ENCODE peak calls at places on chromosomes 7 and 10, in seven cellular contexts. One of them, this sample, is unnamed.

GRCh38 chr10:17453035-17453376 is 1.4 kb downstream of the ST8SIA6 start:
- DNase-seq in renal cortical epithelial cell: no peak
- DNase-seq in mesothelial cell of epicardium: no peak
- DNase-seq in activated T-helper 1 cell treated with anti-CD3 and anti-CD28 coated beads, Interleukin-2, amount 50 U/mL, for 16 hours: no peak
- DNase-seq in GM23338: no peak
- DNase-seq in activated gamma-delta T cell treated with Interleukin-2 at 50 U/mL for 16 hours: no peak
- DNase-seq in astrocyte of the hippocampus: no peak
- DNase-seq in this sample: no peak

GRCh38 chr7:44259547-44260457 is 59.0 kb downstream of the YKT6 start:
- DNase-seq in renal cortical epithelial cell: peak
- DNase-seq in mesothelial cell of epicardium: no peak
- DNase-seq in activated T-helper 1 cell treated with anti-CD3 and anti-CD28 coated beads, Interleukin-2, amount 50 U/mL, for 16 hours: no peak
- DNase-seq in GM23338: no peak
- DNase-seq in activated gamma-delta T cell treated with Interleukin-2 at 50 U/mL for 16 hours: no peak
- DNase-seq in astrocyte of the hippocampus: peak
- DNase-seq in this sample: peak

GRCh38 chr7:138257459-138258193 is 181.4 kb downstream of the AKR1D1 start:
- DNase-seq in renal cortical epithelial cell: no peak
- DNase-seq in mesothelial cell of epicardium: no peak
- DNase-seq in activated T-helper 1 cell treated with anti-CD3 and anti-CD28 coated beads, Interleukin-2, amount 50 U/mL, for 16 hours: no peak
- DNase-seq in GM23338: no peak
- DNase-seq in activated gamma-delta T cell treated with Interleukin-2 at 50 U/mL for 16 hours: no peak
- DNase-seq in astrocyte of the hippocampus: no peak
- DNase-seq in this sample: no peak

GRCh38 chr7:25696565-25696964 is 455.4 kb upstream of the NFE2L3 start:
- DNase-seq in renal cortical epithelial cell: no peak
- DNase-seq in mesothelial cell of epicardium: no peak
- DNase-seq in activated T-helper 1 cell treated with anti-CD3 and anti-CD28 coated beads, Interleukin-2, amount 50 U/mL, for 16 hours: no peak
- DNase-seq in GM23338: no peak
- DNase-seq in activated gamma-delta T cell treated with Interleukin-2 at 50 U/mL for 16 hours: no peak
- DNase-seq in astrocyte of the hippocampus: no peak
- DNase-seq in this sample: no peak

GRCh38 chr7:42617781-42618457 is 294.0 kb downstream of the C7orf25 start:
- DNase-seq in renal cortical epithelial cell: no peak
- DNase-seq in mesothelial cell of epicardium: no peak
- DNase-seq in activated T-helper 1 cell treated with anti-CD3 and anti-CD28 coated beads, Interleukin-2, amount 50 U/mL, for 16 hours: no peak
- DNase-seq in GM23338: peak
- DNase-seq in activated gamma-delta T cell treated with Interleukin-2 at 50 U/mL for 16 hours: no peak
- DNase-seq in astrocyte of the hippocampus: no peak
- DNase-seq in this sample: no peak

GRCh38 chr10:818010-818409 is 113.5 kb downstream of the LARP4B start:
- DNase-seq in renal cortical epithelial cell: no peak
- DNase-seq in mesothelial cell of epicardium: no peak
- DNase-seq in activated T-helper 1 cell treated with anti-CD3 and anti-CD28 coated beads, Interleukin-2, amount 50 U/mL, for 16 hours: no peak
- DNase-seq in GM23338: no peak
- DNase-seq in activated gamma-delta T cell treated with Interleukin-2 at 50 U/mL for 16 hours: no peak
- DNase-seq in astrocyte of the hippocampus: peak
- DNase-seq in this sample: no peak

GRCh38 chr7:27107391-27107900 is 5.0 kb upstream of the HOXA2 start:
- DNase-seq in renal cortical epithelial cell: no peak
- DNase-seq in mesothelial cell of epicardium: no peak
- DNase-seq in activated T-helper 1 cell treated with anti-CD3 and anti-CD28 coated beads, Interleukin-2, amount 50 U/mL, for 16 hours: no peak
- DNase-seq in GM23338: no peak
- DNase-seq in activated gamma-delta T cell treated with Interleukin-2 at 50 U/mL for 16 hours: no peak
- DNase-seq in astrocyte of the hippocampus: peak
- DNase-seq in this sample: no peak

GRCh38 chr7:129644634-129645230 is 33.2 kb downstream of the NRF1 start:
- DNase-seq in renal cortical epithelial cell: peak
- DNase-seq in mesothelial cell of epicardium: no peak
- DNase-seq in activated T-helper 1 cell treated with anti-CD3 and anti-CD28 coated beads, Interleukin-2, amount 50 U/mL, for 16 hours: no peak
- DNase-seq in GM23338: peak
- DNase-seq in activated gamma-delta T cell treated with Interleukin-2 at 50 U/mL for 16 hours: no peak
- DNase-seq in astrocyte of the hippocampus: peak
- DNase-seq in this sample: no peak

GRCh38 chr10:28087675-28088351 is 88.9 kb upstream of the ODAD2 start:
- DNase-seq in renal cortical epithelial cell: peak
- DNase-seq in mesothelial cell of epicardium: no peak
- DNase-seq in activated T-helper 1 cell treated with anti-CD3 and anti-CD28 coated beads, Interleukin-2, amount 50 U/mL, for 16 hours: no peak
- DNase-seq in GM23338: no peak
- DNase-seq in activated gamma-delta T cell treated with Interleukin-2 at 50 U/mL for 16 hours: no peak
- DNase-seq in astrocyte of the hippocampus: no peak
- DNase-seq in this sample: no peak

GRCh38 chr10:92699518-92700272 is 9.9 kb downstream of the HHEX start:
- DNase-seq in renal cortical epithelial cell: no peak
- DNase-seq in mesothelial cell of epicardium: no peak
- DNase-seq in activated T-helper 1 cell treated with anti-CD3 and anti-CD28 coated beads, Interleukin-2, amount 50 U/mL, for 16 hours: no peak
- DNase-seq in GM23338: peak
- DNase-seq in activated gamma-delta T cell treated with Interleukin-2 at 50 U/mL for 16 hours: no peak
- DNase-seq in astrocyte of the hippocampus: peak
- DNase-seq in this sample: no peak

GRCh38 chr7:17682586-17682985 is 257.7 kb downstream of the SNX13 start:
- DNase-seq in renal cortical epithelial cell: no peak
- DNase-seq in mesothelial cell of epicardium: no peak
- DNase-seq in activated T-helper 1 cell treated with anti-CD3 and anti-CD28 coated beads, Interleukin-2, amount 50 U/mL, for 16 hours: no peak
- DNase-seq in GM23338: no peak
- DNase-seq in activated gamma-delta T cell treated with Interleukin-2 at 50 U/mL for 16 hours: no peak
- DNase-seq in astrocyte of the hippocampus: no peak
- DNase-seq in this sample: no peak

GRCh38 chr7:1493571-1493970 is 10.6 kb downstream of the INTS1 start:
- DNase-seq in renal cortical epithelial cell: no peak
- DNase-seq in mesothelial cell of epicardium: no peak
- DNase-seq in activated T-helper 1 cell treated with anti-CD3 and anti-CD28 coated beads, Interleukin-2, amount 50 U/mL, for 16 hours: no peak
- DNase-seq in GM23338: no peak
- DNase-seq in activated gamma-delta T cell treated with Interleukin-2 at 50 U/mL for 16 hours: no peak
- DNase-seq in astrocyte of the hippocampus: no peak
- DNase-seq in this sample: no peak

GRCh38 chr10:96511044-96511945 is 2.4 kb downstream of the TLL2 start:
- DNase-seq in renal cortical epithelial cell: peak
- DNase-seq in mesothelial cell of epicardium: no peak
- DNase-seq in activated T-helper 1 cell treated with anti-CD3 and anti-CD28 coated beads, Interleukin-2, amount 50 U/mL, for 16 hours: no peak
- DNase-seq in GM23338: peak
- DNase-seq in activated gamma-delta T cell treated with Interleukin-2 at 50 U/mL for 16 hours: no peak
- DNase-seq in astrocyte of the hippocampus: peak
- DNase-seq in this sample: no peak

GRCh38 chr7:106772655-106773108 is 92.4 kb upstream of the PIK3CG start:
- DNase-seq in renal cortical epithelial cell: peak
- DNase-seq in mesothelial cell of epicardium: no peak
- DNase-seq in activated T-helper 1 cell treated with anti-CD3 and anti-CD28 coated beads, Interleukin-2, amount 50 U/mL, for 16 hours: no peak
- DNase-seq in GM23338: no peak
- DNase-seq in activated gamma-delta T cell treated with Interleukin-2 at 50 U/mL for 16 hours: no peak
- DNase-seq in astrocyte of the hippocampus: peak
- DNase-seq in this sample: no peak

GRCh38 chr7:81925530-81925929 is 155.7 kb upstream of the HGF start:
- DNase-seq in renal cortical epithelial cell: peak
- DNase-seq in mesothelial cell of epicardium: no peak
- DNase-seq in activated T-helper 1 cell treated with anti-CD3 and anti-CD28 coated beads, Interleukin-2, amount 50 U/mL, for 16 hours: no peak
- DNase-seq in GM23338: no peak
- DNase-seq in activated gamma-delta T cell treated with Interleukin-2 at 50 U/mL for 16 hours: no peak
- DNase-seq in astrocyte of the hippocampus: no peak
- DNase-seq in this sample: no peak

GRCh38 chr10:95467162-95467599 is 94.0 kb downstream of the SORBS1 start:
- DNase-seq in renal cortical epithelial cell: peak
- DNase-seq in mesothelial cell of epicardium: peak
- DNase-seq in activated T-helper 1 cell treated with anti-CD3 and anti-CD28 coated beads, Interleukin-2, amount 50 U/mL, for 16 hours: no peak
- DNase-seq in GM23338: peak
- DNase-seq in activated gamma-delta T cell treated with Interleukin-2 at 50 U/mL for 16 hours: no peak
- DNase-seq in astrocyte of the hippocampus: no peak
- DNase-seq in this sample: peak

GRCh38 chr10:99551158-99551557 is 18.4 kb downstream of the NKX2-3 start:
- DNase-seq in renal cortical epithelial cell: no peak
- DNase-seq in mesothelial cell of epicardium: no peak
- DNase-seq in activated T-helper 1 cell treated with anti-CD3 and anti-CD28 coated beads, Interleukin-2, amount 50 U/mL, for 16 hours: no peak
- DNase-seq in GM23338: no peak
- DNase-seq in activated gamma-delta T cell treated with Interleukin-2 at 50 U/mL for 16 hours: no peak
- DNase-seq in astrocyte of the hippocampus: peak
- DNase-seq in this sample: peak

GRCh38 chr7:123979876-123980275 is 53.0 kb downstream of the TMEM229A start:
- DNase-seq in renal cortical epithelial cell: peak
- DNase-seq in mesothelial cell of epicardium: no peak
- DNase-seq in activated T-helper 1 cell treated with anti-CD3 and anti-CD28 coated beads, Interleukin-2, amount 50 U/mL, for 16 hours: no peak
- DNase-seq in GM23338: no peak
- DNase-seq in activated gamma-delta T cell treated with Interleukin-2 at 50 U/mL for 16 hours: no peak
- DNase-seq in astrocyte of the hippocampus: peak
- DNase-seq in this sample: no peak

This sample was measured in psoas muscle.